ENCODE peak calls at places on chromosomes 4 and X, in nine cellular contexts. One of them, this sample, is unnamed.
A peak's percentile ranks its signal among the peaks of the same experiment; 100 is the strongest.

GRCh38 chr4:43943998-43944397 is 504.6 kb downstream of the KCTD8 start:
- DNase-seq in ELR: no peak
- DNase-seq in PC-3: peak; percentile 21
- DNase-seq in left colon: no peak
- DNase-seq in stimulated activated CD4-positive, alpha-beta T cell treated with anti-CD3 and anti-CD28 coated beads, Interleukin-4, amount 100 ng/mL, for 24 hours: no peak
- DNase-seq in H1: no peak
- DNase-seq in epithelial cell of esophagus: no peak
- DNase-seq in A549: no peak
- DNase-seq in hypothalamus: no peak
- DNase-seq in this sample: no peak

GRCh38 chr4:82268050-82268825 is 105.6 kb downstream of the HNRNPD start:
- DNase-seq in ELR: peak; percentile 62
- DNase-seq in PC-3: peak; percentile 59
- DNase-seq in left colon: no peak
- DNase-seq in stimulated activated CD4-positive, alpha-beta T cell treated with anti-CD3 and anti-CD28 coated beads, Interleukin-4, amount 100 ng/mL, for 24 hours: peak; percentile 48
- DNase-seq in H1: peak; percentile 51
- DNase-seq in epithelial cell of esophagus: peak; percentile 80
- DNase-seq in A549: peak; percentile 40
- DNase-seq in hypothalamus: peak; percentile 29
- DNase-seq in this sample: no peak

GRCh38 chr4:108788731-108789130 is 25.9 kb upstream of the ETNPPL start:
- DNase-seq in ELR: no peak
- DNase-seq in PC-3: no peak
- DNase-seq in left colon: no peak
- DNase-seq in stimulated activated CD4-positive, alpha-beta T cell treated with anti-CD3 and anti-CD28 coated beads, Interleukin-4, amount 100 ng/mL, for 24 hours: no peak
- DNase-seq in H1: no peak
- DNase-seq in epithelial cell of esophagus: no peak
- DNase-seq in A549: no peak
- DNase-seq in hypothalamus: no peak
- DNase-seq in this sample: no peak

GRCh38 chrX:24838624-24839023 is 144.9 kb downstream of the POLA1 start:
- DNase-seq in ELR: peak; percentile 41
- DNase-seq in PC-3: peak; percentile 62
- DNase-seq in left colon: no peak
- DNase-seq in stimulated activated CD4-positive, alpha-beta T cell treated with anti-CD3 and anti-CD28 coated beads, Interleukin-4, amount 100 ng/mL, for 24 hours: peak; percentile 10
- DNase-seq in H1: no peak
- DNase-seq in epithelial cell of esophagus: peak; percentile 22
- DNase-seq in A549: no peak
- DNase-seq in hypothalamus: no peak
- DNase-seq in this sample: peak; percentile 4

GRCh38 chr4:24930136-24930535 is 17.3 kb upstream of the CCDC149 start:
- DNase-seq in ELR: no peak
- DNase-seq in PC-3: peak; percentile 15
- DNase-seq in left colon: no peak
- DNase-seq in stimulated activated CD4-positive, alpha-beta T cell treated with anti-CD3 and anti-CD28 coated beads, Interleukin-4, amount 100 ng/mL, for 24 hours: no peak
- DNase-seq in H1: no peak
- DNase-seq in epithelial cell of esophagus: peak; percentile 34
- DNase-seq in A549: no peak
- DNase-seq in hypothalamus: no peak
- DNase-seq in this sample: no peak

GRCh38 chr4:726235-726787 is 20.7 kb downstream of the PCGF3 start:
- DNase-seq in ELR: no peak
- DNase-seq in PC-3: no peak
- DNase-seq in left colon: no peak
- DNase-seq in stimulated activated CD4-positive, alpha-beta T cell treated with anti-CD3 and anti-CD28 coated beads, Interleukin-4, amount 100 ng/mL, for 24 hours: no peak
- DNase-seq in H1: no peak
- DNase-seq in epithelial cell of esophagus: no peak
- DNase-seq in A549: no peak
- DNase-seq in hypothalamus: no peak
- DNase-seq in this sample: no peak

GRCh38 chr4:165953181-165953580 is 80.1 kb downstream of the TLL1 start:
- DNase-seq in ELR: no peak
- DNase-seq in PC-3: no peak
- DNase-seq in left colon: no peak
- DNase-seq in stimulated activated CD4-positive, alpha-beta T cell treated with anti-CD3 and anti-CD28 coated beads, Interleukin-4, amount 100 ng/mL, for 24 hours: no peak
- DNase-seq in H1: no peak
- DNase-seq in epithelial cell of esophagus: no peak
- DNase-seq in A549: no peak
- DNase-seq in hypothalamus: no peak
- DNase-seq in this sample: no peak

GRCh38 chr4:21856301-21856700 is 92.3 kb downstream of the KCNIP4 start:
- DNase-seq in ELR: no peak
- DNase-seq in PC-3: no peak
- DNase-seq in left colon: no peak
- DNase-seq in stimulated activated CD4-positive, alpha-beta T cell treated with anti-CD3 and anti-CD28 coated beads, Interleukin-4, amount 100 ng/mL, for 24 hours: no peak
- DNase-seq in H1: no peak
- DNase-seq in epithelial cell of esophagus: no peak
- DNase-seq in A549: no peak
- DNase-seq in hypothalamus: no peak
- DNase-seq in this sample: no peak

GRCh38 chr4:88522702-88523324 is 763 bp downstream of the PYURF start:
- DNase-seq in ELR: peak; percentile 52
- DNase-seq in PC-3: peak; percentile 16
- DNase-seq in left colon: peak; percentile 34
- DNase-seq in stimulated activated CD4-positive, alpha-beta T cell treated with anti-CD3 and anti-CD28 coated beads, Interleukin-4, amount 100 ng/mL, for 24 hours: peak; percentile 50
- DNase-seq in H1: no peak
- DNase-seq in epithelial cell of esophagus: peak; percentile 43
- DNase-seq in A549: peak; percentile 18
- DNase-seq in hypothalamus: peak; percentile 36
- DNase-seq in this sample: no peak

GRCh38 chrX:16112428-16112827 is 10.9 kb upstream of the GRPR start:
- DNase-seq in ELR: peak; percentile 18
- DNase-seq in PC-3: peak; percentile 21
- DNase-seq in left colon: no peak
- DNase-seq in stimulated activated CD4-positive, alpha-beta T cell treated with anti-CD3 and anti-CD28 coated beads, Interleukin-4, amount 100 ng/mL, for 24 hours: no peak
- DNase-seq in H1: no peak
- DNase-seq in epithelial cell of esophagus: no peak
- DNase-seq in A549: no peak
- DNase-seq in hypothalamus: no peak
- DNase-seq in this sample: no peak

GRCh38 chr4:164937576-164938270 is 39.7 kb downstream of the TRIM61 start:
- DNase-seq in ELR: no peak
- DNase-seq in PC-3: no peak
- DNase-seq in left colon: no peak
- DNase-seq in stimulated activated CD4-positive, alpha-beta T cell treated with anti-CD3 and anti-CD28 coated beads, Interleukin-4, amount 100 ng/mL, for 24 hours: no peak
- DNase-seq in H1: no peak
- DNase-seq in epithelial cell of esophagus: peak; percentile 34
- DNase-seq in A549: no peak
- DNase-seq in hypothalamus: no peak
- DNase-seq in this sample: no peak

GRCh38 chr4:178598672-178599071 is 1156.4 kb upstream of the AGA start:
- DNase-seq in ELR: no peak
- DNase-seq in PC-3: no peak
- DNase-seq in left colon: no peak
- DNase-seq in stimulated activated CD4-positive, alpha-beta T cell treated with anti-CD3 and anti-CD28 coated beads, Interleukin-4, amount 100 ng/mL, for 24 hours: no peak
- DNase-seq in H1: no peak
- DNase-seq in epithelial cell of esophagus: no peak
- DNase-seq in A549: no peak
- DNase-seq in hypothalamus: no peak
- DNase-seq in this sample: no peak

GRCh38 chrX:13046035-13046851 is 1.8 kb upstream of the FAM9C start:
- DNase-seq in ELR: no peak
- DNase-seq in PC-3: no peak
- DNase-seq in left colon: no peak
- DNase-seq in stimulated activated CD4-positive, alpha-beta T cell treated with anti-CD3 and anti-CD28 coated beads, Interleukin-4, amount 100 ng/mL, for 24 hours: no peak
- DNase-seq in H1: no peak
- DNase-seq in epithelial cell of esophagus: no peak
- DNase-seq in A549: no peak
- DNase-seq in hypothalamus: no peak
- DNase-seq in this sample: no peak

GRCh38 chr4:16967722-16968121 is 69.3 kb upstream of the LDB2 start:
- DNase-seq in ELR: no peak
- DNase-seq in PC-3: no peak
- DNase-seq in left colon: peak; percentile 45
- DNase-seq in stimulated activated CD4-positive, alpha-beta T cell treated with anti-CD3 and anti-CD28 coated beads, Interleukin-4, amount 100 ng/mL, for 24 hours: no peak
- DNase-seq in H1: no peak
- DNase-seq in epithelial cell of esophagus: no peak
- DNase-seq in A549: no peak
- DNase-seq in hypothalamus: no peak
- DNase-seq in this sample: no peak

GRCh38 chr4:125049711-125050110 is 265.0 kb upstream of the FAT4 start:
- DNase-seq in ELR: no peak
- DNase-seq in PC-3: no peak
- DNase-seq in left colon: no peak
- DNase-seq in stimulated activated CD4-positive, alpha-beta T cell treated with anti-CD3 and anti-CD28 coated beads, Interleukin-4, amount 100 ng/mL, for 24 hours: no peak
- DNase-seq in H1: no peak
- DNase-seq in epithelial cell of esophagus: peak; percentile 29
- DNase-seq in A549: no peak
- DNase-seq in hypothalamus: no peak
- DNase-seq in this sample: no peak